ENCODE peak calls at places on chromosomes 1 and 21, in six cellular contexts. V is suprapubic skin, C is right lobe of liver, P is A549, E is transverse colon, Z is NB4. H is an unnamed sample.

GRCh38 chr1:17010601-17011438 is 908 bp downstream of the ATP13A2 start:
- DNase-seq in V (no peak), C (peak), P (no peak), E (peak), Z (peak), H (no peak)

GRCh38 chr21:43608225-43608624 is 51.1 kb downstream of the HSF2BP start:
- DNase-seq in V (no peak), C (no peak), P (no peak), E (no peak), Z (peak), H (no peak)

GRCh38 chr1:183267646-183268431 is 81.8 kb downstream of the LAMC2 start:
- DNase-seq in V (no peak), C (no peak), P (no peak), E (no peak), Z (peak), H (no peak)

GRCh38 chr1:168631671-168632400 is 55.4 kb downstream of the XCL1 start:
- DNase-seq in V (no peak), C (no peak), P (no peak), E (no peak), Z (no peak), H (no peak)

GRCh38 chr1:10064416-10065343 is 31.9 kb downstream of the UBE4B start:
- DNase-seq in V (no peak), C (no peak), P (no peak), E (no peak), Z (peak), H (no peak)

GRCh38 chr21:41411449-41412089 is 14.5 kb upstream of the MX1 start:
- DNase-seq in V (no peak), C (no peak), P (no peak), E (peak), Z (peak), H (no peak)

GRCh38 chr1:32684167-32684811 is 18.3 kb downstream of the SYNC start:
- DNase-seq in V (peak), C (no peak), P (no peak), E (peak), Z (no peak), H (no peak)

GRCh38 chr1:156794506-156795373 is 21.9 kb downstream of the SH2D2A start:
- DNase-seq in V (no peak), C (no peak), P (no peak), E (no peak), Z (no peak), H (no peak)

GRCh38 chr1:50368179-50369007 is 54.9 kb downstream of the DMRTA2 start:
- DNase-seq in V (no peak), C (peak), P (peak), E (peak), Z (peak), H (peak)

GRCh38 chr21:37389456-37389855 is 22.9 kb downstream of the DYRK1A start:
- DNase-seq in V (no peak), C (no peak), P (no peak), E (no peak), Z (no peak), H (no peak)
- TF ChIP-seq POLR2A in V (no peak), C (no peak), P (no peak), E (no peak), Z (no peak), H (no peak)

GRCh38 chr1:217846733-217847132 is 215.6 kb downstream of the SPATA17 start:
- DNase-seq in V (no peak), C (no peak), P (no peak), E (no peak), Z (no peak), H (no peak)
- TF ChIP-seq POLR2A in V (no peak), C (no peak), P (no peak), E (no peak), Z (no peak), H (no peak)

DNA sequence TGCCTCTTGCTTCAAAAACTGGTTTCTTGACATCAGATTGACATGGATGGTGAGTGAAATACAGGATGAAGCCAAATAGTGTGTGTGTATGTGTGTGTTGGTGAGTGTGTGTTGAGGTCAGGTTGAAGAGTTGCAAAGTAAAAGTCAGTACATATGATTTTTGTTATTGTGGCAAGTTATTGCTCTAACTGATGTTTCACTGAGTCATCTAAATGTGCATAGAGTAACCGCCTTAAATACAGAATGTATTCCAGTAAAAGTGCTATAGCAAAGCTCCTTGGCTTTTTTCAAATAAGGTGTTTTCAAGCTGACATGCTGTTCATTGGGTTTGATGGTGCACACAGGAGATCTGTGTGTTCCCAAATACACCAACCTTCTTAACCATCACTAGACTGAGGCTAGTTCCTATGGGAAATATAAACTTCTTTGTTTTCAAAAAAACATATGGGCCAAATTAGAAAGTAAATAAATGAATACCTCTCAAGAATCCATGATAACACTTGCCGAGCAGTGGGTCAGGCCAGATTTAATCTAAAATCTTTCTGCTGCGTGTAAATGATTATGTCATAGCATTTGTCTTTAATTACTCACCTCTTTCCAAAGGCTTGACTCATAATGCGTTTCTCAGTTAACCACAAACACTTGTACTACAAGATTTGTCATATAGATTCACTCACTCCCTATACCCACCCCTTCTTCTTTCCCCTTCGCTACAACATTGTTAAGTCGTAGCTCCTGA is 151.1 kb downstream of the LYPLAL1 start:
- DNase-seq in V (no peak), C (no peak), P (peak), E (no peak), Z (peak), H (no peak)
- TF ChIP-seq POLR2A in V (no peak), C (no peak), P (no peak), E (no peak), Z (no peak), H (no peak)

DNA sequence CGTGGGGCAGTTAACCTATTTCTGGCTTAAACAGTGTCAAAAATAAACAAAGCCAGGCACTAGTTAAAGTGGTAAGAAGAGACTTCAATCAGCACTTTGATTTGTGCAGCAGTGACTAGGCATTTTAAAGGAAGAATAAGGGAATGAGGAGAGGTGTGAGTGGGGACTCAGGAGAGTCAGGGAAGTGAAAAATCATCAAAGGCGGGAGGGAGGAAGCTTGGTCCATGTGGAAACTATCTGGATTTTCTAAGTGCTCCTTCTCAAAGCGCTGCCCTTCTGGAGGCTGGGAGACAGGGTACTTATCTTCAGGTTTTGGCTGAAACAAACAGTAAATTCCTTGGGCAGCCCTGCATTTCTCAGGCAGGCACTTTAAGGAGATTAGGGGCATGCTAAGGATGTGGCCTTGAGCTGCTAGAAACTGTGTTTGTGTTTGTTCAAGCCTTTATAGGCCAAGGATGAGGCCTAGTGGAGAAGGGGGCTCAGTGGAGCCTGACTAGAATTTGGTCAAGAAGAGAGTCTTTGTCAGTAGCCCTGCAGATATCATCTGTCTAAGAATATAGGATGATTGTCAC is 486.5 kb downstream of the SIPA1L2 start:
- DNase-seq in V (no peak), C (no peak), P (no peak), E (no peak), Z (no peak), H (no peak)
- TF ChIP-seq POLR2A in V (no peak), C (no peak), P (no peak), E (no peak), Z (no peak), H (no peak)

GRCh38 chr1:192224386-192224785 is 66.1 kb downstream of the RGS18 start:
- DNase-seq in V (no peak), C (no peak), P (no peak), E (no peak), Z (no peak), H (no peak)
- TF ChIP-seq POLR2A in V (no peak), C (no peak), P (no peak), E (no peak), Z (no peak), H (no peak)

DNA sequence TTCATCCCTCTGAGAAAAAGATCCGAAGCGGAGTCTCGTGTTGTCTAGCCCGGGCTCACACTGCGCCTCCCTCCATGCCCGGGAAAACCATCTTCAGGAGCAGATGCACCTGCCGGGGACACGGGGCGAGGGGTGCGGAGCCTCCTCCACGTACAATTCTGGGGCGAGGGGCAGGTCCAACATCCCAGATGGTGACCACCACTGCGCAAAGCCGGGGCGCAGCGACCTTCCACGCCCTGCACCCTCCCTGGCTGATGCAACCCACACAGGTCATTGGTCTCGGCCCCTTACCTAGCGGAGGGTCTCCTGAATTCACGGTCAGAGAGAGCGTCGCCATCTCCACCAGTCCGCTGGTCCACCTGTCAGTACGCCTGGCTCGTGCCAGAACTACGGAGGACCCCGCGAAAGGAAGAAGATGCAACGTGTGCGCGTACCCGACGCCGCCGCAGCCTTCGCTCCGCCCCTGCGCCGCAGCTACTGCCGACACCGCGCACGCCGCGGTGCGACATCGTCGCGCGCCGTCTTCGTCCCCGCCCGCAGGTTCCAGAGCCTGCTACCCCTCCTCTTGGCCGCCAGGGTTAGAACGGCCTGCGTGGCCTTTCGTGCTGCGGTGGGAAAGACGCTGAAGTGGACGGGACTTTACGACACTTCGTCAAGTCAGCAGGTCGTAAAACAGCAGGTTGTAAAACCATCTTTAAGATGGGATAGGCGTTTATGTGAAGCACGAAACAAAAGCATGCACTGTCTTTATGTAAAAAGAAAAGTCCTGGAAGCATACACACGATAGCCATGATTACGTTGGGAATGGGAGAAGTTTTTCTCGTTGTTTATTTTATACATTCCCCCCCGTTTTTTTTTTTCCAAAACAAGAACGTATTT is at the start of gene EPRS1:
- DNase-seq in V (peak), C (peak), P (peak), E (peak), Z (peak), H (peak)
- TF ChIP-seq POLR2A in V (no peak), C (peak), P (peak), E (peak), Z (peak), H (peak)

GRCh38 chr1:214126697-214127146 is 138.9 kb downstream of the PROX1 start:
- DNase-seq in V (no peak), C (peak), P (no peak), E (no peak), Z (no peak), H (no peak)

GRCh38 chr1:214123061-214123784 is 135.4 kb downstream of the PROX1 start:
- DNase-seq in V (no peak), C (peak), P (peak), E (peak), Z (peak), H (peak)

GRCh38 chr1:214125819-214126218 is 138.0 kb downstream of the PROX1 start:
- DNase-seq in V (no peak), C (no peak), P (no peak), E (no peak), Z (no peak), H (no peak)

GRCh38 chr1:214124281-214124805 is 136.6 kb downstream of the PROX1 start:
- DNase-seq in V (no peak), C (no peak), P (no peak), E (no peak), Z (no peak), H (no peak)

GRCh38 chr1:214124915-214125314 is 137.1 kb downstream of the PROX1 start:
- DNase-seq in V (no peak), C (no peak), P (no peak), E (no peak), Z (no peak), H (no peak)
- TF ChIP-seq POLR2A in V (no peak), C (no peak), P (no peak), E (no peak), Z (no peak), H (no peak)

GRCh38 chr1:235079443-235079967 is 49.1 kb downstream of the TOMM20 start:
- DNase-seq in V (peak), C (peak), P (peak), E (peak), Z (no peak), H (no peak)
- TF ChIP-seq POLR2A in V (no peak), C (no peak), P (no peak), E (no peak), Z (no peak), H (no peak)

GRCh38 chr21:26473471-26473870 is 99.6 kb downstream of the CYYR1 start:
- DNase-seq in V (no peak), C (no peak), P (no peak), E (no peak), Z (no peak), H (no peak)
- TF ChIP-seq POLR2A in V (no peak), C (no peak), P (no peak), E (no peak), Z (no peak), H (no peak)

GRCh38 chr1:109655624-109656519 is at the start of gene GSTM4:
- DNase-seq in V (peak), C (peak), P (peak), E (peak), Z (peak), H (peak)
- TF ChIP-seq POLR2A in V (no peak), C (peak), P (peak), E (peak), Z (peak), H (peak)

H was measured in erythroblast.